ENCODE peak calls at places on chromosomes 13 and 19, in five cellular contexts. Q is CD4-positive, CD25-positive, alpha-beta regulatory T cell; G is thyroid gland; O is H9; L is cardiac muscle cell. F is an unnamed sample.

GRCh38 chr19:18368504-18369222 is 17.3 kb upstream of the GDF15 start:
- DNase-seq in Q (no peak), G (no peak), O (no peak), L (no peak), F (no peak)

GRCh38 chr13:113806104-113806471 is 47.1 kb downstream of the TMEM255B start:
- DNase-seq in Q (no peak), G (no peak), O (no peak), L (no peak), F (no peak)

GRCh38 chr13:59609421-59609820 is 554.3 kb downstream of the DIAPH3 start:
- DNase-seq in Q (no peak), G (no peak), O (no peak), L (no peak), F (no peak)

GRCh38 chr13:28181413-28181812 is 43.1 kb downstream of the PAN3 start:
- DNase-seq in Q (no peak), G (no peak), O (no peak), L (no peak), F (no peak)

GRCh38 chr13:48411281-48412099 is 1.4 kb downstream of the LPAR6 start:
- DNase-seq in Q (no peak), G (no peak), O (no peak), L (no peak), F (no peak)

GRCh38 chr13:109412232-109412935 is 374.0 kb downstream of the IRS2 start:
- DNase-seq in Q (no peak), G (peak), O (peak), L (peak), F (no peak)

GRCh38 chr13:64471916-64472315 is 2758.2 kb downstream of the PCDH9 start:
- DNase-seq in Q (no peak), G (no peak), O (no peak), L (peak), F (no peak)

GRCh38 chr19:15091918-15092753 is 10.1 kb downstream of the OR1I1 start:
- DNase-seq in Q (peak), G (peak), O (peak), L (peak), F (peak)

GRCh38 chr13:48891586-48891985 is 84.1 kb upstream of the FNDC3A start:
- DNase-seq in Q (no peak), G (no peak), O (no peak), L (no peak), F (no peak)

GRCh38 chr13:35865341-35866240 is 265.6 kb downstream of the DCLK1 start:
- DNase-seq in Q (no peak), G (no peak), O (no peak), L (no peak), F (no peak)

GRCh38 chr13:99572921-99573320 is 71.6 kb downstream of the TM9SF2 start:
- DNase-seq in Q (no peak), G (peak), O (no peak), L (no peak), F (no peak)

GRCh38 chr13:109715902-109716301 is 70.5 kb downstream of the IRS2 start:
- DNase-seq in Q (no peak), G (no peak), O (no peak), L (peak), F (no peak)

GRCh38 chr13:30442854-30443379 is 20.6 kb downstream of the UBE2L5 start:
- DNase-seq in Q (no peak), G (no peak), O (no peak), L (no peak), F (no peak)
- H3K27ac ChIP-seq in Q (no peak), G (no peak), O (no peak), L (no peak), F (no peak)

DNA sequence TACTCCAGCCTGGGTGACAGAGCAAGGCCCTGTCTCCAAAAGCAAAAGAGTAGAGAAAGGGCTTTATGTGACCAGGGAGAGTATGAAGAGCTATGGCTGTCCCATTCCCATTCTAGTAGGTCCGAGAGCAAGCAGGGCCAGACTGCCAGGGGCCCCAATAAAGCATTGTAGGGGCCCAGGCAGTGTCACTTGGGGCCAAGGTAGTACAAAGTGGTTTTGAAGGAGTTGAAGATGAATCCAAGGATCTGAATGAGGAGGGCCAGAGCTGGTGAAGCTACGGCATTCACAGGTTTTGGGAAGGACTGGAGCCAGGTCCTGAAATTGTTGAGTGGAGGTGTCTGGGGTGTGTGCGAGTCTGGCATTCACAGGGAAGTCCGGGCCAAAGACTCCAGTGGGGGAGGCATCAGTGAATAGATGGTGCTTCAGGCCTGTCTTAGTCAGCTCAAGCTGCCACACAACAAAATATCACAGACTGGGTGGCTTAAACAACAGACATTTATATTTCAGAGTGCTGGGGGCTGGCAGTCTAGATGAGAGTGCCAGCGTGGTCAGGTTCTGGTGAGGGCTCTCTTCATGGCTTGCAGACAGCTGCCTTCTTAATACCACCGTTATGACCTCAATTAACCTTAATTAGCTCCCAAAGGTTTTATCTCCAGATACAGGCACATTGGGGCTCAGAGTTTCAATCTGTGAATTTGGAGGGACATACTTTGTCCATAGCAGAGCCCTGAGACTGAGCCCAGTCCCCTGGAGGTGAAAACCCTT is 9.9 kb downstream of the NACC1 start:
- DNase-seq in Q (no peak), G (no peak), O (no peak), L (no peak), F (no peak)
- H3K27ac ChIP-seq in Q (no peak), G (no peak), O (no peak), L (no peak), F (no peak)

DNA sequence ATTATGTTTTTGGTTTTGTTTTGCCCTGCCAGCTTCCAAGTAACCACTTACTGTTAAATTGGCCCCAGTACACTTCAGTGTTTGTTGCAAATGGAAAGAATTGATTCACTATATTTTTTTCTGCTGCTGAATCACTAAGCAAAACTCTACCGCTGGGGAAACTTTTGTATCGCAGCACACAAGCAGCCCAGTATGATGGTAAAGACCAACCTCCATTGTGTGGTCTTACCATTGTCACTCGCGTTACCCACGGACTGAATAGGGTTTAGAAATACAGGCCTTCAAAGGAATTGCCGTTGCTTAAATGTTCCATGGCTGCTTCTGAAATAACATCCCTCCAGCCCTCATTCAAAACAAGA is 7.9 kb downstream of the SPATA13 start:
- DNase-seq in Q (no peak), G (no peak), O (no peak), L (no peak), F (no peak)
- H3K27ac ChIP-seq in Q (no peak), G (peak), O (no peak), L (no peak), F (no peak)

GRCh38 chr13:98143601-98144500 is 957 bp downstream of the FARP1 start:
- DNase-seq in Q (no peak), G (peak), O (no peak), L (peak), F (no peak)
- H3K27ac ChIP-seq in Q (no peak), G (peak), O (no peak), L (peak), F (no peak)

GRCh38 chr13:106532111-106532929 is 3.1 kb downstream of the EFNB2 start:
- DNase-seq in Q (no peak), G (peak), O (no peak), L (peak), F (no peak)
- H3K27ac ChIP-seq in Q (no peak), G (peak), O (no peak), L (peak), F (no peak)

GRCh38 chr19:58003153-58003828 is 671 bp upstream of the ZNF606 start:
- DNase-seq in Q (no peak), G (peak), O (peak), L (peak), F (no peak)
- H3K27ac ChIP-seq in Q (peak), G (peak), O (no peak), L (peak), F (peak)